ENCODE peak calls at places on chromosome 11, in five cellular contexts. S is HEK293T, V is HepG2, K is GM12878, Y is H1. Q is an unnamed sample.

GRCh38 chr11:34651551-34651950 is 30.7 kb downstream of the EHF start:
- DNase-seq in S (no peak), Y (no peak), K (no peak), V (peak; percentile 40), Q (peak; percentile 44)

GRCh38 chr11:73760066-73760679 is 701 bp downstream of the RAB6A start:
- DNase-seq in S (peak; percentile 33), K (no peak), V (no peak), Y (peak; percentile 73), Q (no peak)

GRCh38 chr11:122207505-122207904 is 91.5 kb upstream of the BLID start:
- DNase-seq in V (no peak), K (no peak), S (no peak), Y (no peak), Q (no peak)

GRCh38 chr11:26070981-26071380 is 260.9 kb upstream of the ANO3 start:
- DNase-seq in K (no peak), V (no peak), Y (no peak), S (no peak), Q (no peak)

GRCh38 chr11:3803726-3804510 is 4.4 kb upstream of the PGAP2 start:
- DNase-seq in V (no peak), S (no peak), K (no peak), Y (no peak), Q (no peak)

GRCh38 chr11:119804698-119805097 is 75.7 kb upstream of the NECTIN1 start:
- DNase-seq in Y (no peak), K (no peak), V (no peak), S (no peak), Q (no peak)

GRCh38 chr11:126942146-126942545 is 58.4 kb downstream of the KIRREL3 start:
- DNase-seq in S (no peak), Y (no peak), K (no peak), V (no peak), Q (no peak)

GRCh38 chr11:86874314-86875056 is 74.1 kb downstream of the PRSS23 start:
- DNase-seq in S (no peak), Y (no peak), V (no peak), K (no peak), Q (no peak)

GRCh38 chr11:119315139-119316016 is 1.6 kb downstream of the MCAM start:
- DNase-seq in Y (peak; percentile 74), V (no peak), K (no peak), S (no peak), Q (no peak)

GRCh38 chr11:71452354-71453020 is 516 bp upstream of the NADSYN1 start:
- DNase-seq in Y (no peak), S (no peak), V (peak; percentile 11), K (no peak), Q (no peak)

GRCh38 chr11:64028398-64029115 is 7.2 kb upstream of the FLRT1 start:
- DNase-seq in S (peak; percentile 60), K (no peak), V (no peak), Y (peak; percentile 87), Q (peak; percentile 90)

GRCh38 chr11:32891657-32892354 is 805 bp upstream of the QSER1 start:
- DNase-seq in Y (no peak), S (no peak), K (no peak), V (no peak), Q (no peak)

GRCh38 chr11:115623021-115623451 is 118.8 kb upstream of the CADM1 start:
- DNase-seq in K (no peak), Y (no peak), V (peak; percentile 15), S (no peak), Q (no peak)

GRCh38 chr11:62105611-62106245 is 18.1 kb upstream of the INCENP start:
- DNase-seq in S (no peak), K (no peak), V (no peak), Y (no peak), Q (no peak)

GRCh38 chr11:2515401-2516275 is 70.8 kb downstream of the KCNQ1 start:
- DNase-seq in V (no peak), Y (no peak), K (no peak), S (no peak), Q (no peak)

GRCh38 chr11:7600205-7600775 is 73.0 kb downstream of the CYB5R2 start:
- DNase-seq in V (peak; percentile 89), S (no peak), Y (no peak), K (no peak), Q (no peak)

GRCh38 chr11:117612111-117612510 is 184.9 kb downstream of the DSCAML1 start:
- DNase-seq in K (no peak), Y (no peak), S (no peak), V (no peak), Q (no peak)

GRCh38 chr11:33909552-33909951 is 17.7 kb upstream of the LMO2 start:
- DNase-seq in Y (no peak), K (no peak), S (no peak), V (no peak), Q (no peak)

GRCh38 chr11:37394236-37394870 is 796.3 kb upstream of the RAG2 start:
- DNase-seq in V (no peak), Y (no peak), K (no peak), S (no peak), Q (no peak)

GRCh38 chr11:46334211-46334610 is 13.1 kb upstream of the DGKZ start:
- DNase-seq in K (no peak), V (no peak), S (no peak), Y (no peak), Q (no peak)

GRCh38 chr11:100719362-100719761 is 32.3 kb downstream of the ARHGAP42 start:
- DNase-seq in Y (no peak), K (no peak), S (no peak), V (no peak), Q (peak; percentile 59)

GRCh38 chr11:8338138-8338537 is 74.5 kb upstream of the LMO1 start:
- DNase-seq in Y (peak; percentile 92), V (peak; percentile 18), K (no peak), S (peak; percentile 79), Q (no peak)

GRCh38 chr11:25566298-25567200 is 765.4 kb upstream of the ANO3 start:
- DNase-seq in V (no peak), K (no peak), Y (no peak), S (no peak), Q (no peak)

GRCh38 chr11:1516273-1517067 is 29.9 kb upstream of the MOB2 start:
- DNase-seq in Y (no peak), V (no peak), S (no peak), K (no peak), Q (no peak)

GRCh38 chr11:68889948-68890446 is 13.6 kb downstream of the MRPL21 start:
- DNase-seq in S (peak; percentile 39), K (no peak), V (no peak), Y (peak; percentile 84), Q (peak; percentile 38)
- TF ChIP-seq SUZ12 in S (no peak), K (no peak), V (no peak), Y (no peak), Q (no peak)

GRCh38 chr11:17788084-17788483 is 53.5 kb downstream of the KCNC1 start:
- DNase-seq in V (no peak), K (no peak), S (no peak), Y (no peak), Q (no peak)

GRCh38 chr11:17792161-17792560 is 57.6 kb downstream of the KCNC1 start:
- DNase-seq in S (no peak), K (no peak), V (no peak), Y (no peak), Q (no peak)

GRCh38 chr11:17793642-17794170 is 59.1 kb downstream of the KCNC1 start:
- DNase-seq in Y (no peak), S (no peak), K (no peak), V (no peak), Q (no peak)

GRCh38 chr11:17791144-17791543 is 56.6 kb downstream of the KCNC1 start:
- DNase-seq in Y (no peak), V (no peak), S (no peak), K (no peak), Q (no peak)

DNA sequence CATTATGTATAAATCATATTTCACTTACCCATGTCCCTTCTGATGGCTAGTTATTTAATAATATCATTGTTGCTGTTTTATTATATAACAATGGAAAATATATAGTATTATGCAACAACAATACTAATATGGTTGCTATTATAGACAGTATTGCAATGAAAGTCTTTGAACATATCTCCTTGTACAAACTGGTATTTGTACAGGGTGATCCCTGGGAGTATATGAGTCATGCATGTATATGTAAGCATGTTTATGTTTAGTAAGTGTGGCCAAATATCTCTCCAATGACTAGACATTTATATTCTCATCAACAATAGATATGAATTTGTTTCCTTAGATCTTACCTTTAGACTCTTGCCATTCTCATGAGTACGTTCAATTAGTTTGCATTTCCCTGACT is 55.9 kb downstream of the KCNC1 start:
- DNase-seq in K (no peak), Y (no peak), V (no peak), S (no peak), Q (no peak)
- TF ChIP-seq SUZ12 in K (no peak), Y (no peak), V (no peak), S (no peak), Q (no peak)

DNA sequence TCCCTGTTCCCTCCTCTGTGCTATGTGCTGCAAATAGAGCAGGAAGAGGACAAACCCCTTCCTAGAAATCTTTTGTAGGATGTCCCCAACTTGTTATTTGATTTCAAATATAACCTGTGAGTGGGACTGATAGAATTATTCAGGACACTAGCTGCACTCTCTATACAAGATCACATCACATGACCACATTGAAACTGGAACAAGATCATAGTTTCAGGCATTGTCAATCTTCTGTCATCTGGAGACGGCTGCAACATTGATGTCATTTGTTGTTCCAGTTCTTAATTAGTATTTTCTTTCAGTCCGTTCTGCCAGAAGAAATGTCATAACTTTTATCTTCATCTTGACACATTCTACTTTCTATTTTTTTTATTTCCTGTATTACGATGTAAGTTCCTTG is 89.3 kb downstream of the GRIA4 start:
- DNase-seq in S (no peak), K (no peak), Y (no peak), V (no peak), Q (no peak)
- TF ChIP-seq SUZ12 in S (no peak), K (no peak), Y (no peak), V (no peak), Q (no peak)

GRCh38 chr11:15034687-15035267 is 38.6 kb upstream of the CALCB start:
- DNase-seq in K (no peak), V (no peak), Y (no peak), S (no peak), Q (no peak)

GRCh38 chr11:15035283-15035682 is 38.1 kb upstream of the CALCB start:
- DNase-seq in S (no peak), Y (peak; percentile 71), K (no peak), V (no peak), Q (no peak)

DNA sequence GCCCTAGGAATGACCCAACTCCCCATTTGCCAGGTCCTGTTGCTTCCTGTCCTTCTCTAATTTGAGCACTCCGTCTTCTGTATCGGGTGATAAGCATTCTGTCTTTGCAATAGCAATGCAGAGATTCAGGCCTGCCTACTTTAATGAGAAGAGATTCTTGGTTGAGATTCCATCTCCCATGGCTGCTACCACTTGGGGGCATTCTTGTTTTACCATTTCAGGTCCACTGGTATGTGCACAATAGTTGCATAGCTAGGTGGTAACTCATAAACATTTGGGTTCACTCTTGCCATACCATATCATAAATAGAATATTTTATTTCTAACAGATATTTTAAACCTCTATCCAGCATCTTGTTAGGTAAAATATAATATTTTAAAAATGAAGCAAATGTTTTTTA is 34.4 kb upstream of the CALCB start:
- DNase-seq in S (no peak), V (no peak), Y (no peak), K (no peak), Q (no peak)
- TF ChIP-seq SUZ12 in S (no peak), V (no peak), Y (no peak), K (no peak), Q (no peak)

GRCh38 chr11:94574193-94574961 is 7.2 kb downstream of the PIWIL4 start:
- DNase-seq in S (no peak), K (no peak), V (no peak), Y (no peak), Q (no peak)
- TF ChIP-seq SUZ12 in S (no peak), K (no peak), V (no peak), Y (no peak), Q (no peak)

Q was measured in NT2/D1.